ENCODE peak calls at places on chromosomes 4 and X, in seven cellular contexts. J is esophagus squamous epithelium; R is upper lobe of left lung; U is CD4-positive, CD25-positive, alpha-beta regulatory T cell; A is uterus; V is caudate nucleus; K is A549. Q is an unnamed sample.

GRCh38 chr4:6502147-6502546 is 29.7 kb upstream of the PPP2R2C start:
- DNase-seq in J (no peak), R (no peak), U (no peak), A (no peak), V (no peak), K (no peak), Q (no peak)

GRCh38 chrX:147217334-147217733 is 402.8 kb upstream of the CXorf51A start:
- DNase-seq in J (no peak), R (no peak), U (no peak), A (no peak), V (no peak), K (no peak), Q (no peak)

GRCh38 chr4:164529486-164529885 is 224.4 kb upstream of the SMIM31 start:
- DNase-seq in J (no peak), R (no peak), U (no peak), A (no peak), V (no peak), K (no peak), Q (no peak)

GRCh38 chr4:90293320-90293719 is 166.1 kb downstream of the CCSER1 start:
- DNase-seq in J (no peak), R (no peak), U (no peak), A (no peak), V (no peak), K (no peak), Q (no peak)

GRCh38 chrX:151370906-151371305 is 26.1 kb upstream of the VMA21 start:
- DNase-seq in J (no peak), R (no peak), U (no peak), A (no peak), V (no peak), K (peak; percentile 13), Q (no peak)

GRCh38 chr4:114015444-114015899 is 36.0 kb upstream of the ARSJ start:
- DNase-seq in J (no peak), R (no peak), U (no peak), A (no peak), V (no peak), K (peak; percentile 40), Q (no peak)

GRCh38 chr4:110202024-110202423 is 3.6 kb upstream of the ELOVL6 start:
- DNase-seq in J (no peak), R (no peak), U (no peak), A (no peak), V (no peak), K (no peak), Q (no peak)

GRCh38 chrX:139559383-139560042 is 29.0 kb downstream of the F9 start:
- DNase-seq in J (no peak), R (no peak), U (no peak), A (no peak), V (no peak), K (peak; percentile 2), Q (no peak)

GRCh38 chr4:108001540-108001939 is 11.9 kb downstream of the HADH start:
- DNase-seq in J (no peak), R (no peak), U (no peak), A (no peak), V (no peak), K (no peak), Q (no peak)

GRCh38 chrX:107451754-107452153 is 2.3 kb downstream of the FRMPD3 start:
- DNase-seq in J (no peak), R (no peak), U (no peak), A (no peak), V (no peak), K (no peak), Q (no peak)

GRCh38 chr4:115249808-115250207 is 136.4 kb upstream of the NDST4 start:
- DNase-seq in J (no peak), R (no peak), U (no peak), A (no peak), V (no peak), K (no peak), Q (no peak)

DNA sequence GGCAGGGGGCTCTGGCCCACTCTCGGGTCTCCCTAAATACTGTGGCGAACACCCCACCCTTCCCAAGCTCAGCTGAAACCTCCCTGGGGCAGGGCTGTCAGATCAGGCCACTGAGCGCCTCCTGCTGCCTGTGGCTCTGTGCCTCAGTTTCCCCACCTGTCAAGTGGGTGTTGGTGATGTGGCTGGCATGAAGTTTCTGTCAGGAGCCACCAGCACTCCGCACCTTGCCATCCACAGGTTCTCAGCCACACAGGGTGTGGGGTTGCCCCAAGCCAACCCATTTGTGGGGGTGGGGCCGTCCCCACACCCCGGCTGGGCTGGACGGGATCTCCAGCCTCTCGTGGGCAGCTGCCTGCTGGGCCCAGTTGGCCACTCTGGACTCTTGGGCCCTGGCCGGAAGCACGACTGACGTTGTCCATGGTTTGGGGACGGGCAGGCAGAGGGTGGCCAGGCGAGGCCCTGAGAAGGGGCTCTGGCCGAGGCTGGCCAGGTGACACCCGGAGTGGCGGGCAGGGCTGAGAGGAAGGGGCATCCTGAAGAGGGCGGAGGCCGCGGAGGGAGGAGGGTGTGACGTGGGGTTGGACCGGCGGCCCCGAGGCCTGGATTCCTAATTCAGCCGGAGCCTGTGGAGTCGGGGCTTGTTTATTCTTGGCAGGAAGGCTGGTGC is 5.5 kb upstream of the FGFR3 start:
- DNase-seq in J (no peak), R (no peak), U (no peak), A (no peak), V (no peak), K (no peak), Q (no peak)
- H3K27ac ChIP-seq in J (peak overlapping the region; percentile 78), R (no peak overlapping the region), U (no peak overlapping the region), A (no peak overlapping the region), V (peak overlapping the region; percentile 67), K (no peak overlapping the region), Q (no peak overlapping the region)

DNA sequence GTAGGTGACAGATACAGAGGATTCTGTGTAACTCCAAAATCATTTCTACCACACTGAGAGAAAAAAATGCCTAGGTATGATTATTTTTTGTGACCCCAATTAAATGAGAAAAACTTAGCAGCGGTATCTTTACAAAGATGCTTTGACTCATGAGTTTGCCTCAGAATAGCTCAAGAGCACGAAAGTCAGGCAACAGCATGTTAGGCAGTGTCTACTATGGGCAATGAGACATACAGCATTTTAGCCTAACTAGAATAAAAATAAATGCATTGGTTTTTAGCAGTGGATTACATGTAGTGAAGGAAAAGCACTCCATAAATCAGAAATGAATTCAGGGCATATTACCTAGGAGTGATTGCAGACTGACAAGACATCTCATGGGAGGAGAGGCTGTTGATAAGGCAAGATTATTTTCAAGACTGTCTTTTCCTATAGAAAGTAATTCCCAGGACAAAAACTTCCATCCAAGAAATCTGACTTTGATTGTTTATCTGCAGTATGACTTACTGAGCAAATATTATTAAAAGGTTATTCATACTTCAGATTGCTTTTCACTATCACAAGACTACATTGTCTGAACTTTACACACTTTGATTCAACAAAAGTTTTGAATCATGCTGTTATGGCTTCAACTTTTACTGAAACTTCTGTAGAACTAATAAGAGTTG is 3.6 kb downstream of the ANXA10 start:
- DNase-seq in J (no peak), R (no peak), U (no peak), A (no peak), V (no peak), K (no peak), Q (no peak)
- H3K27ac ChIP-seq in J (no peak overlapping the region), R (no peak overlapping the region), U (no peak overlapping the region), A (no peak overlapping the region), V (no peak overlapping the region), K (peak overlapping the region; percentile 55), Q (no peak overlapping the region)

GRCh38 chr4:30722916-30723270 is 2.7 kb downstream of the PCDH7 start:
- DNase-seq in J (no peak), R (no peak), U (no peak), A (no peak), V (no peak), K (no peak), Q (no peak)

GRCh38 chr4:30720656-30721352 is 635 bp downstream of the PCDH7 start:
- DNase-seq in J (no peak), R (no peak), U (no peak), A (peak; percentile 32), V (no peak), K (peak; percentile 4), Q (peak; percentile 51)

GRCh38 chr4:30722092-30722915 is 2.1 kb downstream of the PCDH7 start:
- DNase-seq in J (no peak), R (no peak), U (no peak), A (peak; percentile 27), V (no peak), K (no peak), Q (no peak)

GRCh38 chr4:30720021-30720655 is at the start of gene PCDH7:
- DNase-seq in J (no peak), R (no peak), U (no peak), A (peak; percentile 46), V (peak; percentile 17), K (peak; percentile 7), Q (peak; percentile 38)

DNA sequence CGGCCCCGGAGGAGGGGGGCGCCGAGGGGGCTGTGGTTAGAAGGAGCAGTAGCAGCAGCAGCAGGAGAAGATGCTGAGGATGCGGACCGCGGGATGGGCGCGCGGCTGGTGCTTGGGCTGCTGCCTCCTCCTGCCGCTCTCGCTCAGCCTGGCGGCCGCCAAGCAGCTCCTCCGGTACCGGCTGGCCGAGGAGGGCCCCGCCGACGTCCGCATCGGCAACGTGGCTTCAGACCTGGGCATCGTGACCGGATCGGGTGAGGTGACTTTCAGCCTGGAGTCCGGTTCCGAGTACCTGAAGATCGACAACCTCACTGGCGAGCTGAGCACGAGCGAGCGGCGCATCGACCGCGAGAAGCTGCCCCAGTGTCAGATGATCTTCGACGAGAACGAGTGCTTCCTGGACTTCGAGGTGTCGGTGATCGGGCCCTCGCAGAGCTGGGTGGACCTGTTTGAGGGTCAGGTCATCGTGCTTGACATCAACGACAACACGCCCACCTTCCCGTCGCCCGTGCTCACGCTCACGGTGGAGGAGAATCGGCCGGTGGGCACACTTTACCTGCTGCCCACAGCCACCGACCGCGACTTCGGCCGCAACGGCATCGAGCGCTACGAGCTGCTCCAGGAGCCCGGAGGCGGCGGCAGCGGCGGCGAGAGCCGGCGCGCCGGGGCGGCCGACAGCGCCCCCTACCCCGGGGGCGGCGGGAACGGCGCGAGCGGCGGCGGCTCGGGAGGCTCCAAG is 1.4 kb downstream of the PCDH7 start:
- DNase-seq in J (no peak), R (no peak), U (no peak), A (peak; percentile 53), V (peak; percentile 10), K (peak; percentile 3), Q (no peak)
- H3K27ac ChIP-seq in J (peak overlapping the region; percentile 88), R (peak overlapping the region; percentile 74), U (no peak overlapping the region), A (peak overlapping the region; percentile 86), V (no peak overlapping the region), K (no peak overlapping the region), Q (peak overlapping the region; percentile 1)

GRCh38 chrX:97308161-97308560 is 424.5 kb downstream of the RPA4 start:
- DNase-seq in J (no peak), R (no peak), U (no peak), A (no peak), V (no peak), K (no peak), Q (no peak)

GRCh38 chrX:97309717-97310116 is 426.0 kb downstream of the RPA4 start:
- DNase-seq in J (no peak), R (no peak), U (no peak), A (no peak), V (no peak), K (no peak), Q (no peak)

GRCh38 chrX:97306771-97307470 is 423.2 kb downstream of the RPA4 start:
- DNase-seq in J (no peak), R (no peak), U (no peak), A (no peak), V (no peak), K (no peak), Q (no peak)

GRCh38 chrX:97311066-97311778 is 427.5 kb downstream of the RPA4 start:
- DNase-seq in J (no peak), R (no peak), U (no peak), A (no peak), V (no peak), K (no peak), Q (no peak)

DNA sequence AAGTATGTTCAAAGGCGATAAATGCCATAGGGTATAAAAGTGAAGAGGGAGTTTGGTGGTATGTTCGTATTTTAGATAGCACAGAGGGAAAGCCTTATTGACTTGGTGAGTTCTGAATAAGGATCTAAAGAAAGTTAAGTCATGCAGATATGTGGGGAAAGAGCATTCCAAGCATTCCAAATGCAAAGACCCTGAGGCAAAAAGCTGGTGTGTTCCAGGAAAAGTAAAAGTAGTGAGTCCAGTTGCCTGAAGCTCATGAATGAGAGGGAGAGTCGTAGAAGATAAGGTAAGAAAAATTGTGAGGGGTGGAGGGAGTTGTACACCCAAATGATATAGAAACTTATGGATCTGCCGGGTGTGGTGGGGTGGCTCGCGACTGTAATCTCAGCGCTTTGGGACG is 426.7 kb downstream of the RPA4 start:
- DNase-seq in J (no peak), R (no peak), U (no peak), A (no peak), V (no peak), K (no peak), Q (no peak)
- H3K27ac ChIP-seq in J (no peak overlapping the region), R (no peak overlapping the region), U (no peak overlapping the region), A (no peak overlapping the region), V (no peak overlapping the region), K (no peak overlapping the region), Q (no peak overlapping the region)

Q was measured in substantia nigra.